ENCODE peak calls at places on chromosomes 11 and 22, in six cellular contexts. T is IMR-90, O is H9, L is neuronal stem cell, Y is H1, S is trophoblast cell. U is an unnamed sample.

GRCh38 chr11:21511835-21512440 is 680.9 kb upstream of the ANO5 start:
- DNase-seq in T (no peak), L (peak; percentile 66), Y (peak; percentile 90), S (peak; percentile 95), O (peak; percentile 84), U (peak; percentile 5)

GRCh38 chr11:123450593-123450992 is 20.5 kb downstream of the GRAMD1B start:
- DNase-seq in L (no peak), T (peak; percentile 91), O (no peak), S (no peak), Y (no peak), U (no peak)

GRCh38 chr11:95200781-95201457 is 30.1 kb downstream of the SESN3 start:
- DNase-seq in T (no peak), O (no peak), Y (no peak), L (no peak), S (no peak), U (no peak)

GRCh38 chr11:88439356-88439755 is 101.8 kb upstream of the CTSC start:
- DNase-seq in Y (no peak), L (no peak), T (no peak), S (peak; percentile 86), O (no peak), U (no peak)

GRCh38 chr11:65887723-65888162 is 528 bp downstream of the FIBP start:
- DNase-seq in T (peak; percentile 63), O (no peak), L (no peak), S (no peak), Y (no peak), U (no peak)

GRCh38 chr11:16191212-16191851 is 165.0 kb downstream of the SOX6 start:
- DNase-seq in Y (no peak), S (no peak), T (peak; percentile 18), O (no peak), L (no peak), U (no peak)

GRCh38 chr22:29093980-29094379 is 21.1 kb downstream of the KREMEN1 start:
- DNase-seq in T (no peak), L (no peak), Y (no peak), O (no peak), S (no peak), U (no peak)

GRCh38 chr11:3967695-3968094 is 112.2 kb downstream of the STIM1 start:
- DNase-seq in L (no peak), Y (no peak), T (no peak), O (no peak), S (no peak), U (no peak)

GRCh38 chr11:123145661-123146060 is 49.4 kb downstream of the CLMP start:
- DNase-seq in S (no peak), T (no peak), Y (no peak), L (no peak), O (no peak), U (no peak)

GRCh38 chr22:23834830-23835772 is 3.7 kb downstream of the DERL3 start:
- DNase-seq in Y (no peak), T (no peak), S (no peak), L (no peak), O (no peak), U (no peak)

GRCh38 chr11:61983419-61983818 is 16.0 kb upstream of the FTH1 start:
- DNase-seq in O (no peak), T (no peak), L (no peak), Y (no peak), S (no peak), U (no peak)

GRCh38 chr11:108887436-108888238 is 222.8 kb downstream of the DDX10 start:
- DNase-seq in O (no peak), L (no peak), S (peak; percentile 64), T (no peak), Y (no peak), U (no peak)

GRCh38 chr11:32792111-32792947 is 2.1 kb downstream of the CCDC73 start:
- DNase-seq in L (no peak), S (peak; percentile 37), O (no peak), T (no peak), Y (no peak), U (no peak)

GRCh38 chr11:16820324-16821092 is 82.1 kb downstream of the C11orf58 start:
- DNase-seq in O (peak; percentile 86), L (peak; percentile 71), S (peak; percentile 88), T (peak; percentile 61), Y (peak; percentile 66), U (peak; percentile 63)

GRCh38 chr11:82858133-82858532 is 42.1 kb downstream of the PRCP start:
- DNase-seq in T (no peak), L (no peak), Y (no peak), S (no peak), O (no peak), U (no peak)

GRCh38 chr11:131246589-131247164 is 123.7 kb upstream of the NTM start:
- DNase-seq in S (peak; percentile 27), L (peak; percentile 49), T (no peak), Y (peak; percentile 90), O (peak; percentile 86), U (no peak)

GRCh38 chr11:126592496-126593410 is 237.3 kb downstream of the ST3GAL4 start:
- DNase-seq in T (peak; percentile 12), L (no peak), S (no peak), O (peak; percentile 67), Y (no peak), U (no peak)

GRCh38 chr11:47915407-47916137 is 64.8 kb upstream of the PTPRJ start:
- DNase-seq in O (no peak), S (peak; percentile 98), L (no peak), T (no peak), Y (no peak), U (no peak)

GRCh38 chr11:128456566-128457268 is 130.6 kb downstream of the ETS1 start:
- DNase-seq in S (no peak), O (no peak), L (no peak), T (no peak), Y (no peak), U (no peak)

GRCh38 chr11:34345991-34346480 is 11.8 kb downstream of the ABTB2 start:
- DNase-seq in T (peak; percentile 24), S (peak; percentile 42), L (no peak), Y (no peak), O (no peak), U (no peak)

GRCh38 chr11:30585892-30586250 is 282 bp downstream of the MPPED2 start:
- DNase-seq in S (no peak), O (peak; percentile 51), Y (no peak), T (no peak), L (no peak), U (no peak)

GRCh38 chr11:27699242-27699925 is 871 bp downstream of the BDNF start:
- DNase-seq in T (peak; percentile 55), L (no peak), O (peak; percentile 55), S (no peak), Y (peak; percentile 60), U (peak; percentile 71)

GRCh38 chr11:35276396-35276795 is 137.4 kb downstream of the CD44 start:
- DNase-seq in Y (no peak), L (no peak), O (no peak), T (peak; percentile 39), S (no peak), U (no peak)

DNA sequence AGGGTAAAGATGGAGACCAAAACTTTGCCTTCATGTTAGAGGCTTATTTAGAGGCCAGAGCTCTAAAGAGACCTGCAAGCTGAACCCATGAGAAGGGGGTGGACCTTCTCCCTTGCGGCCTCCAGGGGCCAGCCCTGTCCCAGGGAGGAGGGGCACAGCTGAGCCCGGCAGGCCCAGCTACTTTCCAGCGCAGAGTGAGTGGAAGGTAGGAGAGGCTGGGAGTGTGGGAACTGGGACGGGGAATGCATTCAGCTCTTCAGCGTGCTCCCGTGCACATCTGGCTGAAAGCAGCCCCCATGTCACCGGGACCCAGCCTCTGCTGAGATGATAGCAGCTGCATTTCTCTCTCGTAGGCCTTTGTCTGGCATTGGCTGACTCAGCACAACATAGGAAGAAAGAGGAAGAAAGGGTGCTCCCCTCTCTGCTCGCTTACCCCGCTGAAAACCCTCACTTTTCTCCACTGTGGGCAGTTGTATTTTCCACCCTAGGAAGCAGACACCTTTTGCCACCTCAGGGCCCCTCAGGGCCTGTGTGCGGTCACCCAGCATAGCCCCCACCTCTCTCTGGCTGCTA is 951.5 kb downstream of the TBC1D22A start:
- DNase-seq in T (no peak), Y (peak; percentile 43), L (no peak), O (peak; percentile 42), S (no peak), U (no peak)
- H2AK5ac ChIP-seq in T (no peak overlapping the region), Y (no peak overlapping the region), L (no peak overlapping the region), O (no peak overlapping the region), S (no peak overlapping the region), U (no peak overlapping the region)

GRCh38 chr11:38304926-38305325 is 1706.9 kb upstream of the RAG2 start:
- DNase-seq in Y (no peak), S (no peak), O (no peak), L (no peak), T (no peak), U (no peak)

GRCh38 chr11:38302564-38302963 is 1704.5 kb upstream of the RAG2 start:
- DNase-seq in L (no peak), T (no peak), S (no peak), Y (no peak), O (no peak), U (no peak)

GRCh38 chr11:38297670-38298069 is 1699.6 kb upstream of the RAG2 start:
- DNase-seq in L (no peak), Y (no peak), O (no peak), S (no peak), T (no peak), U (no peak)

GRCh38 chr11:38296211-38296776 is 1698.3 kb upstream of the RAG2 start:
- DNase-seq in L (no peak), Y (no peak), S (no peak), O (no peak), T (no peak), U (no peak)

DNA sequence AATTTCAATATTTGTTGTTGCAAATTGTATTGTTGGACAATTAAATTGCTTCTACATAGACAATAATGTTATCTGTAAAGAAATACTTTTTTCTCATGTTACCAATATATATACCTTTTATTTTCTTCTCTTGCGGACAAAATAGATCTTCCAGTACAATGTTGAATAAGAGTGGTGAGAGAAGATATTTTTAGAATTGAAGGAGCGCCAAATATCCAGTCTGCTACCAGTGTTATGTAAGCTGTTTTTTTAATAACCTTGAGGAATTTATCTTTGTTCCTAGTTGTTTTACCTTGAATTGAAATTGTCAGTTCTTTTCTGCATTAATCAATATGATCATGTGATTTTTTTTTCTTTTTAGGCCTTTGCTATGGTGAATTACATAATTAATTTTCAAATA is 1702.5 kb upstream of the RAG2 start:
- DNase-seq in T (no peak), L (no peak), O (no peak), S (no peak), Y (no peak), U (no peak)
- H3K9me3 ChIP-seq in T (peaks cover 2% of the 10 kb centered on the region), L (peaks cover 1% of the 10 kb centered on the region), O (no peaks in the 10 kb centered on the region), S (peaks cover 4% of the 10 kb centered on the region), Y (no peaks in the 10 kb centered on the region), U (no peaks in the 10 kb centered on the region)

GRCh38 chr11:120516461-120517389 is 5.2 kb downstream of the GRIK4 start:
- DNase-seq in L (no peak), Y (no peak), O (no peak), S (no peak), T (no peak), U (no peak)
- H3K18ac ChIP-seq in L (peak overlapping the region; percentile 92), Y (no peak overlapping the region), O (no peak overlapping the region), S (no peak overlapping the region), T (peak overlapping the region; percentile 2), U (peak overlapping the region; percentile 76)

GRCh38 chr11:6452219-6452618 is 11.4 kb upstream of the HPX start:
- DNase-seq in L (no peak), O (no peak), Y (no peak), T (peak; percentile 19), S (no peak), U (no peak)

GRCh38 chr11:6443269-6444003 is 2.6 kb upstream of the HPX start:
- DNase-seq in L (peak; percentile 31), S (peak; percentile 73), T (peak; percentile 50), O (peak; percentile 72), Y (peak; percentile 77), U (peak; percentile 65)

GRCh38 chr11:6453152-6453551 is 12.4 kb upstream of the HPX start:
- DNase-seq in L (no peak), T (no peak), S (no peak), O (no peak), Y (no peak), U (no peak)

GRCh38 chr11:6448574-6448973 is 7.8 kb upstream of the HPX start:
- DNase-seq in Y (no peak), L (no peak), S (no peak), T (no peak), O (no peak), U (no peak)
- H2AK5ac ChIP-seq in Y (no peak overlapping the region), L (no peak overlapping the region), S (no peak overlapping the region), T (no peak overlapping the region), O (no peak overlapping the region), U (no peak overlapping the region)